ENCODE peak calls at places on chromosomes 4 and X, in ten cellular contexts. F is body of pancreas, U is adrenal gland, C is astrocyte, O is GM23248, K is cardiac muscle cell, T is SJSA1, R is Karpas-422, V is suprapubic skin, H is tibial artery. I is an unnamed sample.
A peak's percentile ranks its signal among the peaks of the same experiment; 100 is the strongest.

GRCh38 chr4:73434311-73434710 is 1.7 kb upstream of the AFP start:
- DNase-seq in C (no peak), R (peak; percentile 56), V (no peak), H (no peak), T (no peak), O (peak; percentile 47), U (no peak), K (peak; percentile 21), F (no peak), I (no peak)

GRCh38 chr4:148065069-148065468 is 333.2 kb downstream of the ARHGAP10 start:
- DNase-seq in H (no peak), T (no peak), F (no peak), V (no peak), O (peak; percentile 84), C (peak; percentile 80), K (no peak), U (no peak), R (no peak), I (no peak)

GRCh38 chr4:119238068-119238722 is 25.7 kb downstream of the USP53 start:
- DNase-seq in T (no peak), C (no peak), O (no peak), U (no peak), R (no peak), H (no peak), K (no peak), V (no peak), F (no peak), I (no peak)

GRCh38 chr4:3111461-3111860 is 37.0 kb downstream of the HTT start:
- DNase-seq in V (peak; percentile 40), H (no peak), C (peak; percentile 42), R (peak; percentile 14), K (no peak), O (peak; percentile 74), T (no peak), U (no peak), F (no peak), I (no peak)

GRCh38 chr4:153927546-153927945 is 138.7 kb upstream of the SFRP2 start:
- DNase-seq in O (peak; percentile 68), H (no peak), T (no peak), U (no peak), K (no peak), C (peak; percentile 22), V (no peak), R (no peak), F (no peak), I (no peak)

GRCh38 chrX:9662148-9662547 is 103.5 kb downstream of the GPR143 start:
- DNase-seq in O (peak; percentile 67), R (no peak), T (peak; percentile 71), H (no peak), K (no peak), C (peak; percentile 68), U (no peak), V (no peak), F (no peak), I (peak; percentile 47)

GRCh38 chr4:156638925-156639605 is 332.5 kb downstream of the PDGFC start:
- DNase-seq in T (peak; percentile 11), U (no peak), F (no peak), C (peak; percentile 91), K (no peak), O (peak; percentile 52), H (no peak), R (no peak), V (no peak), I (peak; percentile 46)

GRCh38 chr4:104964387-104965175 is 182.1 kb upstream of the TET2 start:
- DNase-seq in T (no peak), O (no peak), H (no peak), V (no peak), C (no peak), R (no peak), U (no peak), K (no peak), F (no peak), I (no peak)

GRCh38 chr4:73870260-73870659 is 1.1 kb downstream of the CXCL1 start:
- DNase-seq in H (no peak), O (no peak), V (no peak), U (no peak), K (no peak), R (no peak), C (no peak), F (no peak), T (no peak), I (no peak)

GRCh38 chr4:182921608-182922007 is 4.4 kb upstream of the DCTD start:
- DNase-seq in K (no peak), F (no peak), H (no peak), T (no peak), O (no peak), U (no peak), R (no peak), C (no peak), V (no peak), I (no peak)

GRCh38 chr4:73729534-73730165 is 10.7 kb upstream of the CXCL8 start:
- DNase-seq in O (peak; percentile 94), T (peak; percentile 73), F (peak; percentile 74), V (peak; percentile 76), K (peak; percentile 66), H (peak; percentile 85), U (peak; percentile 74), C (peak; percentile 61), R (peak; percentile 76), I (peak; percentile 76)

GRCh38 chrX:115030635-115031034 is 13.2 kb upstream of the IL13RA2 start:
- DNase-seq in V (no peak), F (no peak), C (no peak), H (no peak), K (no peak), U (no peak), O (no peak), T (no peak), R (no peak), I (no peak)
- H3K4me3 ChIP-seq in V (no peak overlapping the region), F (no peak overlapping the region), C (no peak overlapping the region), H (no peak overlapping the region), K (no peak overlapping the region), U (no peak overlapping the region), O (no peak overlapping the region), T (no peak overlapping the region), R (no peak overlapping the region), I (no peak overlapping the region)

DNA sequence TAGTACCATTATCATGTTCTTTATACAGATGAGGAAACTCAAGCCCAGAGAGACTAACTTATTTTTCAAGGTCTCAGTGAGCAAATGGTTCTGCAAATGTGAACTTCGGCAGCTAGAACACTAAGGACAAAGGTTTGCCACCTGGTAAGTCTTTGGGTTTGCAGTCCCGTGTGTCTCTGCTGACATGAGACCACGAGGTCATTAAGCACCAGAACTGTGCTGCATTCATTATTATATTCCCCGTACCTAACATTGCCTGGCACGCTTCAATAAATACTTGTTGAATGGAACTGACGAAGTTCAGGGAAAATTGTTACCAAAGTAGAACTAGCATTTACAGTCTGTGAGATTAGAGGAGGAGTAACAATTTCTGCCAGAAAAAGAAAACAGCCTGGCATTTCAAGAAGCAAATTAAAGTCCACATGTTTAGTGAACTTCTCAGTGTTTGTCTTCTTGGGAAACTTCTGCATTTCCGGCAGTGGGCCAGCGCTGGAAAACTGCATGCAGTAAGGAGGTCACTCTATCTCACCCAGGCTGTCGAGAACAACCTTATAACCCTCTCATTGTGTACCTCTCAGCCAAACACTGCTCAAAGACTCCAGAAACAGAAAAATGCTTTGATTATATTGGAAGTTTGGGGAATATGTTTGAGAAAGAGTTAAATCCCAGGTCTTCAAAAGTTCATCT is 67.4 kb upstream of the CPEB2 start:
- DNase-seq in T (no peak), C (no peak), F (no peak), H (no peak), K (no peak), U (no peak), O (no peak), V (no peak), R (no peak), I (no peak)
- H3K9me3 ChIP-seq in T (no peaks in the 10 kb centered on the region), C (no peaks in the 10 kb centered on the region), F (no peaks in the 10 kb centered on the region), H (peaks cover 2% of the 10 kb centered on the region), K (no peaks in the 10 kb centered on the region), U (no peaks in the 10 kb centered on the region), O (no peaks in the 10 kb centered on the region), V (no peaks in the 10 kb centered on the region), R (no peaks in the 10 kb centered on the region), I (no peaks in the 10 kb centered on the region)

DNA sequence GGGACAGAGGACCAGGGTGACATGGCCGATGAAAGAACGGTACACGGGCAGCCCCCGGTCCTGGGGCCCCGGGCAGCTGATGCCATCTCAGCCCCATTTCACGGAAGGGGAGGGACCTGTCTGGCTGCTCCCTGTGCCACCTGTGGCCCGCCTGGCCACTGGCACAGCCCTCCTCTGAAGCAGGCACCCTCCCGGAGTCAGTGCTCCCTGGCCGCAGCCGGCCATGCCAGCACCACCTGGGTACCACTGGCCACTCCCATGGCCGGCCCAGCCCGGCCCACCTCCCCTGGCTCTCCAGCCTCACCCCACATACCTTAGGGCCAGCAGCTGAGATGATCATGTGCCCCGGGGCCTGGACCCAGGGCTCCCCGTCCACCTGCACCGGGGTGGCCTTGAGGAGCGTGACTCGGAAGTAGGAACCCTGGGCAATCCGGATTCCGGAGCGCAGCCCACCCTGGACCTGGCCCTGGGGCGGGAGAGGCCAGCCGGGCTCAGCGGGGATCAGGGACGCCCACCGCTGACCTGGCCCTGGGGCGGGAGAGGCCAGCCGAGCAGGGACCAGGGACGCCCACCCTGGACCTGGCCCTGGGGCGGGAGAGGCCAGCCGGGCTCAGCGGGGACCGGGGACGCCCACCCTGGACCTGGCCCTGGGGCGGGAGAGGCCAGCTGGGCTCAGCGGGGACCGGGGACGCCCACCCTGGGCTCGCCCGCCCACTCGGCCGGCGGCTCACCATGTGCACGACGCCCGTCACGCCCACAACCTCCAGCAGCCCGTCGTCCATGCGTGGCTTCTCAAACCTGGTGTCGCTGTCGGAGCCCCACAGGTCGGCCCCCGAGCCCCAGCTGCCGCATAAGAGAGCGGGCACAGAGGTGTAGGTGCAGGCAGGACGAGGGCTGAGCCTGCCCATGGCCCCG is 12.4 kb downstream of the DGKQ start:
- DNase-seq in R (no peak), U (no peak), F (no peak), C (no peak), T (no peak), O (no peak), V (no peak), K (no peak), H (peak; percentile 62), I (no peak)
- H3K36me3 ChIP-seq in R (no peaks in the 10 kb centered on the region), U (no peaks in the 10 kb centered on the region), F (no peaks in the 10 kb centered on the region), C (no peaks in the 10 kb centered on the region), T (peaks cover 3% of the 10 kb centered on the region), O (no peaks in the 10 kb centered on the region), V (peaks cover 71% of the 10 kb centered on the region), K (no peaks in the 10 kb centered on the region), H (peaks cover 97% of the 10 kb centered on the region), I (no peaks in the 10 kb centered on the region)

GRCh38 chr4:152849350-152849749 is 69.6 kb downstream of the ARFIP1 start:
- DNase-seq in R (no peak), F (no peak), V (no peak), T (no peak), H (no peak), O (no peak), K (no peak), U (no peak), C (no peak), I (no peak)

GRCh38 chr4:152853293-152853692 is 73.5 kb downstream of the ARFIP1 start:
- DNase-seq in R (no peak), O (no peak), V (no peak), H (no peak), C (no peak), K (no peak), U (no peak), T (no peak), F (no peak), I (no peak)

GRCh38 chr4:152851226-152851625 is 71.5 kb downstream of the ARFIP1 start:
- DNase-seq in K (no peak), R (no peak), H (no peak), O (no peak), U (no peak), V (no peak), C (no peak), F (no peak), T (no peak), I (no peak)

GRCh38 chr4:152848508-152848907 is 68.8 kb downstream of the ARFIP1 start:
- DNase-seq in R (no peak), V (no peak), F (no peak), C (no peak), O (no peak), K (no peak), T (no peak), H (no peak), U (no peak), I (no peak)

GRCh38 chr4:152850377-152850776 is 70.6 kb downstream of the ARFIP1 start:
- DNase-seq in C (peak; percentile 49), F (no peak), U (peak; percentile 43), K (peak; percentile 48), H (no peak), V (peak; percentile 58), T (no peak), O (peak; percentile 50), R (peak; percentile 73), I (no peak)
- H3K4me3 ChIP-seq in C (no peak overlapping the region), F (no peak overlapping the region), U (no peak overlapping the region), K (no peak overlapping the region), H (no peak overlapping the region), V (no peak overlapping the region), T (no peak overlapping the region), O (no peak overlapping the region), R (no peak overlapping the region), I (no peak overlapping the region)